ENCODE peak calls at places on chromosomes 6 and 20, in nine cellular contexts. O is left ventricle myocardium inferior; R is CD8-positive, alpha-beta T cell; Z is upper lobe of left lung; V is IMR-90; I is right lobe of liver; N is sigmoid colon; J is HFF-Myc; F is fibroblast of pulmonary artery. L is an unnamed sample.

GRCh38 chr20:14866841-14867514 is 529.6 kb upstream of the FLRT3 start:
- DNase-seq in O (no peak), R (no peak), Z (no peak), V (no peak), I (no peak), N (no peak), J (no peak), F (no peak), L (no peak)

GRCh38 chr6:131966443-131966842 is 15.3 kb upstream of the CCN2 start:
- DNase-seq in O (no peak), R (no peak), Z (peak; percentile 64), V (peak; percentile 28), I (no peak), N (no peak), J (no peak), F (no peak), L (no peak)

GRCh38 chr6:37928217-37928616 is 108.7 kb downstream of the ZFAND3 start:
- DNase-seq in O (no peak), R (no peak), Z (no peak), V (no peak), I (no peak), N (no peak), J (no peak), F (no peak), L (no peak)

GRCh38 chr6:80939936-80940335 is 812.5 kb downstream of the TENT5A start:
- DNase-seq in O (no peak), R (no peak), Z (no peak), V (no peak), I (no peak), N (no peak), J (no peak), F (no peak), L (no peak)

GRCh38 chr20:4160761-4161305 is 145.5 kb upstream of the RNF24 start:
- DNase-seq in O (no peak), R (no peak), Z (peak; percentile 51), V (peak; percentile 54), I (peak; percentile 54), N (peak; percentile 82), J (no peak), F (no peak), L (peak; percentile 43)

GRCh38 chr6:112710710-112711109 is 363.6 kb downstream of the RFPL4B start:
- DNase-seq in O (no peak), R (no peak), Z (no peak), V (no peak), I (no peak), N (no peak), J (no peak), F (no peak), L (no peak)

GRCh38 chr6:36701401-36701991 is 3.9 kb downstream of the RAB44 start:
- DNase-seq in O (no peak), R (no peak), Z (no peak), V (no peak), I (no peak), N (peak; percentile 49), J (no peak), F (no peak), L (no peak)

GRCh38 chr6:5656226-5656625 is 350.5 kb downstream of the NRN1 start:
- DNase-seq in O (no peak), R (no peak), Z (peak; percentile 46), V (no peak), I (no peak), N (no peak), J (no peak), F (no peak), L (no peak)

GRCh38 chr6:85078071-85078470 is 313.7 kb upstream of the TBX18 start:
- DNase-seq in O (no peak), R (no peak), Z (no peak), V (peak; percentile 84), I (no peak), N (no peak), J (peak; percentile 73), F (peak; percentile 82), L (peak; percentile 76)

GRCh38 chr20:6819599-6819998 is 52.1 kb downstream of the BMP2 start:
- DNase-seq in O (no peak), R (no peak), Z (no peak), V (no peak), I (no peak), N (no peak), J (no peak), F (peak; percentile 26), L (no peak)

GRCh38 chr20:24045621-24046020 is 57.0 kb upstream of the GGTLC1 start:
- DNase-seq in O (no peak), R (no peak), Z (no peak), V (no peak), I (no peak), N (no peak), J (no peak), F (no peak), L (no peak)

GRCh38 chr6:95545691-95546090 is 31.6 kb upstream of the MANEA start:
- DNase-seq in O (no peak), R (no peak), Z (no peak), V (no peak), I (no peak), N (no peak), J (no peak), F (no peak), L (no peak)

GRCh38 chr6:134379086-134379485 is 61.2 kb upstream of the SGK1 start:
- DNase-seq in O (no peak), R (no peak), Z (peak; percentile 77), V (no peak), I (no peak), N (no peak), J (no peak), F (no peak), L (no peak)

GRCh38 chr6:30061766-30062458 is 847 bp downstream of the POLR1H start:
- DNase-seq in O (no peak), R (peak; percentile 34), Z (peak; percentile 28), V (peak; percentile 17), I (peak; percentile 27), N (peak; percentile 68), J (no peak), F (peak; percentile 33), L (no peak)

GRCh38 chr6:139605350-139605749 is 230.9 kb upstream of the CITED2 start:
- DNase-seq in O (no peak), R (no peak), Z (no peak), V (peak; percentile 92), I (no peak), N (no peak), J (peak; percentile 16), F (peak; percentile 91), L (peak; percentile 65)

GRCh38 chr20:46289416-46289815 is 18.9 kb downstream of the CDH22 start:
- DNase-seq in O (no peak), R (no peak), Z (no peak), V (no peak), I (no peak), N (no peak), J (no peak), F (no peak), L (no peak)

GRCh38 chr6:137805622-137806021 is 61.4 kb upstream of the TNFAIP3 start:
- DNase-seq in O (no peak), R (no peak), Z (no peak), V (no peak), I (peak; percentile 44), N (no peak), J (no peak), F (peak; percentile 63), L (no peak)

GRCh38 chr20:40689943-40690835 is 1.2 kb upstream of the MAFB start:
- DNase-seq in O (peak; percentile 93), R (peak; percentile 18), Z (peak; percentile 94), V (peak; percentile 79), I (peak; percentile 93), N (peak; percentile 95), J (peak; percentile 41), F (peak; percentile 91), L (peak; percentile 88)
- TF ChIP-seq CTCF in O (peak; percentile 95), R (peak; percentile 38), Z (peak; percentile 93), V (peak; percentile 83), I (peak; percentile 96), N (peak; percentile 71), J (peak; percentile 83), F (peak; percentile 76), L (peak; percentile 88)

GRCh38 chr20:38115205-38115604 is 49.9 kb downstream of the TGM2 start:
- DNase-seq in O (no peak), R (no peak), Z (no peak), V (no peak), I (no peak), N (no peak), J (no peak), F (no peak), L (no peak)
- H3K4me3 ChIP-seq in O (no peak overlapping the region), R (no peak overlapping the region), Z (no peak overlapping the region), V (no peak overlapping the region), I (no peak overlapping the region), N (no peak overlapping the region), J (no peak overlapping the region), F (no peak overlapping the region), L (no peak overlapping the region)

DNA sequence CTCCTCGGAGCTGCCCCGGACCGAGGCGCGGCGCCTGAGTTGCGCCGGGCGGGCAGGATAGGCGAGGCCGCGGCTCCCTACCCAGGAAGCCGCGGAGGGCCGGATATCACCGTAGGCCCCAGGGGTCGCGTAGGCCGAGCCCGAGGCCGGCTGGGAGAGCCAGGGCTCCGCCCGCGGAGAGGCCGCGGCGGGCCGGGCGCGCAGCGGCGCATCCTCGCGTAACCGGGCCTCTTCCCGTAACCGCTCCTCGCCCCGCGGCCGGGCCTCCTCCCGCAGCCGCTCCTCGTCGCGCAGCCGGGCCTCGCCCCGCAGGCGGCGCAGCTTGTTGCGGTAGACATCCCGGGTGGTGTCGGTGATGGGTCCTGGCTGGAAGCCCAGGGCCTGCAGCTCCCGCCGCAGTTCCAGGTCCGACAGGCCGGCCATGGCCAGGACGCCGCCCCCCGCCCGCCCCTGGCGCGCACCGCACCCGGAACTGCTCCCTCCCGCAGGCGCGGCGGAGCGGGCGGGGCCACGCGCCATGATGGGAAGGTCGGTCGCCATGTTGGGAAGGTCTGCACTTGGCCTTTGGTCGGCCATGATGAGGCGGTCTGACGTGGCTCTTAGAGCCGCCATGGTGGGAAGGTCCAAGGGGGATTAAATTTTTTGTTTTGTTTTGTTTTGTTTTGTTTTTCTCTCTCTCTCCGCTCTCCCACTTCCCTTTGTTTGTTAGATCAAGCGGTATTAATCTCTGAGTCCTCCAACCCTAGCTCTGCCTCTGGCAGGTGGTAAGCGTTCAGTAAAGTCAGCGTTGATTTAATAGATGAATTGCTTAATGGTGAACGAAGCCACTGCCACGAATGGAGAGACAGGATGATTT is at the start of gene LEMD2:
- DNase-seq in O (peak; percentile 95), R (peak; percentile 89), Z (peak; percentile 92), V (peak; percentile 94), I (peak; percentile 94), N (peak; percentile 97), J (peak; percentile 73), F (peak; percentile 96), L (peak; percentile 84)
- TF ChIP-seq CTCF in O (no peak), R (no peak), Z (peak; percentile 43), V (no peak), I (no peak), N (no peak), J (no peak), F (no peak), L (no peak)

DNA sequence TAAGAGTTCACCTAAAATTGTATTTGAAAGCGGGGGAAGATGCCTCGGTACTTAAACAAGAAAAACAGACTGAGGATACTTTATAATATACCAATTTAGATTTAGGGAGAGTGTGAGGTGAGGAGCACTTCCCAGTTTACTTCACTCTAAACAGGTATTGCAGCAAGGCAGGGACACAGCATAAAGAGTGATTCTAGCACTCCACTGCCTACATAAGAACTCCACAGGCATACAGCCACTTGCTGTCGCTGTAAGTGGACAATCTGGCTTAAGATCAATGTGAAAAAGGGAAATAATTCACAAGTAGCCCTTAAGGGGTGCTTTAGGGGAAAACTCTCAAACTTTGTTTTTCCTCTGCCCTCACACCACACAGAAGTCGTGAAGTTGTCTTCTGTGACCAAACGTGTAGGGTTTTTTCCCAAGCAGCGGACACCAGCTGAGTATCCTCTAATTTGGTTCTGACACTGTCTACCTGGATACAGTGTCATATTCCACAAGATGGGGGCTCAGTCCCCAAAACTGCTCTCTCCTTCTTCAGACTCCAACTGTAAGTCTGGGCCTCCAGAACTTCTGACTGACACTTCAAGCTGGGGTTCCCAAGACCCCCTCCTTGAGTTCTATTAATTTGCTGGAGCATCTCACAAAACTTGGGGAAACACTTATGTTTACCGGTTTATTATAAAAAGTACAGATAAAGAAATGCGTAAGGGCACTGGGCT is 9.3 kb downstream of the ADNP start:
- DNase-seq in O (no peak), R (no peak), Z (peak; percentile 60), V (no peak), I (no peak), N (no peak), J (no peak), F (no peak), L (no peak)
- H3K4me3 ChIP-seq in O (no peak overlapping the region), R (no peak overlapping the region), Z (no peak overlapping the region), V (no peak overlapping the region), I (no peak overlapping the region), N (no peak overlapping the region), J (no peak overlapping the region), F (no peak overlapping the region), L (no peak overlapping the region)

L was measured in astrocyte of the cerebellum.